ENCODE peak calls at places on chromosomes 5 and 9, in five cellular contexts. One of them, this sample, is unnamed.

GRCh38 chr5:40736103-40736875 is 19.5 kb downstream of the TTC33 start:
- DNase-seq in heart left ventricle: no peak
- DNase-seq in esophagus squamous epithelium: no peak
- DNase-seq in pancreas: no peak
- DNase-seq in astrocyte of the spinal cord: peak; percentile 72
- DNase-seq in this sample: peak; percentile 36

GRCh38 chr5:52947208-52947607 is 41.9 kb upstream of the ITGA2 start:
- DNase-seq in heart left ventricle: no peak
- DNase-seq in esophagus squamous epithelium: no peak
- DNase-seq in pancreas: no peak
- DNase-seq in astrocyte of the spinal cord: peak; percentile 52
- DNase-seq in this sample: no peak

GRCh38 chr5:38347040-38347763 is 88.8 kb downstream of the EGFLAM start:
- DNase-seq in heart left ventricle: no peak
- DNase-seq in esophagus squamous epithelium: no peak
- DNase-seq in pancreas: no peak
- DNase-seq in astrocyte of the spinal cord: no peak
- DNase-seq in this sample: no peak

GRCh38 chr5:155727512-155728145 is 599.3 kb upstream of the SGCD start:
- DNase-seq in heart left ventricle: peak; percentile 18
- DNase-seq in esophagus squamous epithelium: no peak
- DNase-seq in pancreas: peak; percentile 48
- DNase-seq in astrocyte of the spinal cord: no peak
- DNase-seq in this sample: no peak

GRCh38 chr9:14314929-14315753 is 1.2 kb upstream of the NFIB start:
- DNase-seq in heart left ventricle: peak; percentile 97
- DNase-seq in esophagus squamous epithelium: no peak
- DNase-seq in pancreas: peak; percentile 97
- DNase-seq in astrocyte of the spinal cord: peak; percentile 92
- DNase-seq in this sample: peak; percentile 49

GRCh38 chr5:77463905-77464304 is 28.2 kb downstream of the WDR41 start:
- DNase-seq in heart left ventricle: no peak
- DNase-seq in esophagus squamous epithelium: no peak
- DNase-seq in pancreas: no peak
- DNase-seq in astrocyte of the spinal cord: no peak
- DNase-seq in this sample: no peak

GRCh38 chr5:80754900-80755299 is 100.1 kb upstream of the DHFR start:
- DNase-seq in heart left ventricle: peak; percentile 22
- DNase-seq in esophagus squamous epithelium: no peak
- DNase-seq in pancreas: no peak
- DNase-seq in astrocyte of the spinal cord: peak; percentile 79
- DNase-seq in this sample: no peak

GRCh38 chr5:69136296-69136695 is 30.7 kb upstream of the CCNB1 start:
- DNase-seq in heart left ventricle: no peak
- DNase-seq in esophagus squamous epithelium: no peak
- DNase-seq in pancreas: no peak
- DNase-seq in astrocyte of the spinal cord: no peak
- DNase-seq in this sample: peak; percentile 74

GRCh38 chr5:61582421-61582820 is 250.4 kb downstream of the ZSWIM6 start:
- DNase-seq in heart left ventricle: no peak
- DNase-seq in esophagus squamous epithelium: no peak
- DNase-seq in pancreas: no peak
- DNase-seq in astrocyte of the spinal cord: no peak
- DNase-seq in this sample: no peak

GRCh38 chr5:151015974-151016587 is 4.3 kb upstream of the GPX3 start:
- DNase-seq in heart left ventricle: no peak
- DNase-seq in esophagus squamous epithelium: no peak
- DNase-seq in pancreas: no peak
- DNase-seq in astrocyte of the spinal cord: no peak
- DNase-seq in this sample: no peak

GRCh38 chr9:85118990-85119755 is 449.6 kb downstream of the NTRK2 start:
- DNase-seq in heart left ventricle: no peak
- DNase-seq in esophagus squamous epithelium: no peak
- DNase-seq in pancreas: no peak
- DNase-seq in astrocyte of the spinal cord: no peak
- DNase-seq in this sample: no peak

GRCh38 chr5:66113160-66113559 is 30.9 kb upstream of the SREK1 start:
- DNase-seq in heart left ventricle: no peak
- DNase-seq in esophagus squamous epithelium: no peak
- DNase-seq in pancreas: no peak
- DNase-seq in astrocyte of the spinal cord: peak; percentile 57
- DNase-seq in this sample: no peak

GRCh38 chr9:73565833-73566465 is 414.3 kb downstream of the ANXA1 start:
- DNase-seq in heart left ventricle: no peak
- DNase-seq in esophagus squamous epithelium: no peak
- DNase-seq in pancreas: no peak
- DNase-seq in astrocyte of the spinal cord: peak; percentile 64
- DNase-seq in this sample: no peak

GRCh38 chr5:140060816-140061215 is 17.7 kb upstream of the NRG2 start:
- DNase-seq in heart left ventricle: no peak
- DNase-seq in esophagus squamous epithelium: no peak
- DNase-seq in pancreas: no peak
- DNase-seq in astrocyte of the spinal cord: no peak
- DNase-seq in this sample: no peak

GRCh38 chr9:107584186-107584585 is 94.6 kb upstream of the KLF4 start:
- DNase-seq in heart left ventricle: no peak
- DNase-seq in esophagus squamous epithelium: no peak
- DNase-seq in pancreas: no peak
- DNase-seq in astrocyte of the spinal cord: no peak
- DNase-seq in this sample: no peak

GRCh38 chr9:108761530-108762347 is 94.0 kb downstream of the ACTL7B start:
- DNase-seq in heart left ventricle: peak; percentile 48
- DNase-seq in esophagus squamous epithelium: no peak
- DNase-seq in pancreas: no peak
- DNase-seq in astrocyte of the spinal cord: peak; percentile 50
- DNase-seq in this sample: peak; percentile 70

GRCh38 chr5:24691073-24691472 is 46.3 kb upstream of the CDH10 start:
- DNase-seq in heart left ventricle: no peak
- DNase-seq in esophagus squamous epithelium: no peak
- DNase-seq in pancreas: no peak
- DNase-seq in astrocyte of the spinal cord: no peak
- DNase-seq in this sample: no peak

GRCh38 chr5:89071101-89071940 is 188.3 kb upstream of the MEF2C start:
- DNase-seq in heart left ventricle: no peak
- DNase-seq in esophagus squamous epithelium: no peak
- DNase-seq in pancreas: no peak
- DNase-seq in astrocyte of the spinal cord: no peak
- DNase-seq in this sample: peak; percentile 9

GRCh38 chr5:98454904-98455303 is 318.6 kb upstream of the RGMB start:
- DNase-seq in heart left ventricle: no peak
- DNase-seq in esophagus squamous epithelium: no peak
- DNase-seq in pancreas: no peak
- DNase-seq in astrocyte of the spinal cord: peak; percentile 93
- DNase-seq in this sample: no peak

GRCh38 chr9:79651251-79651795 is 79.6 kb downstream of the TLE4 start:
- DNase-seq in heart left ventricle: no peak
- DNase-seq in esophagus squamous epithelium: no peak
- DNase-seq in pancreas: no peak
- DNase-seq in astrocyte of the spinal cord: peak; percentile 63
- DNase-seq in this sample: no peak

GRCh38 chr5:35761541-35761940 is 95.2 kb upstream of the IL7R start:
- DNase-seq in heart left ventricle: no peak
- DNase-seq in esophagus squamous epithelium: no peak
- DNase-seq in pancreas: no peak
- DNase-seq in astrocyte of the spinal cord: no peak
- DNase-seq in this sample: no peak

GRCh38 chr9:134028575-134029247 is 3.4 kb downstream of the BRD3OS start:
- DNase-seq in heart left ventricle: no peak
- DNase-seq in esophagus squamous epithelium: no peak
- DNase-seq in pancreas: peak; percentile 48
- DNase-seq in astrocyte of the spinal cord: no peak
- DNase-seq in this sample: no peak

GRCh38 chr9:136525841-136526499 is 19.9 kb downstream of the NOTCH1 start:
- DNase-seq in heart left ventricle: peak; percentile 50
- DNase-seq in esophagus squamous epithelium: no peak
- DNase-seq in pancreas: no peak
- DNase-seq in astrocyte of the spinal cord: peak; percentile 50
- DNase-seq in this sample: no peak

GRCh38 chr5:150129813-150130492 is 25.7 kb downstream of the PDGFRB start:
- DNase-seq in heart left ventricle: peak; percentile 74
- DNase-seq in esophagus squamous epithelium: no peak
- DNase-seq in pancreas: peak; percentile 85
- DNase-seq in astrocyte of the spinal cord: peak; percentile 63
- DNase-seq in this sample: peak; percentile 88

GRCh38 chr5:419970-420369 is 23.0 kb upstream of the EXOC3 start:
- DNase-seq in heart left ventricle: no peak
- DNase-seq in esophagus squamous epithelium: no peak
- DNase-seq in pancreas: no peak
- DNase-seq in astrocyte of the spinal cord: no peak
- DNase-seq in this sample: no peak

GRCh38 chr5:29460946-29461538 is 1732.4 kb upstream of the CDH6 start:
- DNase-seq in heart left ventricle: no peak
- DNase-seq in esophagus squamous epithelium: no peak
- DNase-seq in pancreas: no peak
- DNase-seq in astrocyte of the spinal cord: no peak
- DNase-seq in this sample: no peak

GRCh38 chr5:130801963-130802362 is 363.1 kb downstream of the HINT1 start:
- DNase-seq in heart left ventricle: no peak
- DNase-seq in esophagus squamous epithelium: no peak
- DNase-seq in pancreas: no peak
- DNase-seq in astrocyte of the spinal cord: no peak
- DNase-seq in this sample: no peak

GRCh38 chr5:165244407-165244806 is 1739.0 kb downstream of the MAT2B start:
- DNase-seq in heart left ventricle: no peak
- DNase-seq in esophagus squamous epithelium: no peak
- DNase-seq in pancreas: no peak
- DNase-seq in astrocyte of the spinal cord: no peak
- DNase-seq in this sample: no peak

GRCh38 chr9:76704601-76705204 is 59.5 kb upstream of the PCA3 start:
- DNase-seq in heart left ventricle: no peak
- DNase-seq in esophagus squamous epithelium: no peak
- DNase-seq in pancreas: no peak
- DNase-seq in astrocyte of the spinal cord: peak; percentile 89
- DNase-seq in this sample: no peak

GRCh38 chr5:5342784-5343183 is 79.7 kb upstream of the ICE1 start:
- DNase-seq in heart left ventricle: no peak
- DNase-seq in esophagus squamous epithelium: no peak
- DNase-seq in pancreas: no peak
- DNase-seq in astrocyte of the spinal cord: peak; percentile 68
- DNase-seq in this sample: no peak

GRCh38 chr5:5343581-5343980 is 78.9 kb upstream of the ICE1 start:
- DNase-seq in heart left ventricle: no peak
- DNase-seq in esophagus squamous epithelium: no peak
- DNase-seq in pancreas: no peak
- DNase-seq in astrocyte of the spinal cord: no peak
- DNase-seq in this sample: no peak

GRCh38 chr5:5344051-5344571 is 78.4 kb upstream of the ICE1 start:
- DNase-seq in heart left ventricle: peak; percentile 38
- DNase-seq in esophagus squamous epithelium: no peak
- DNase-seq in pancreas: no peak
- DNase-seq in astrocyte of the spinal cord: no peak
- DNase-seq in this sample: no peak

GRCh38 chr5:5340206-5340729 is 82.2 kb upstream of the ICE1 start:
- DNase-seq in heart left ventricle: peak; percentile 33
- DNase-seq in esophagus squamous epithelium: no peak
- DNase-seq in pancreas: no peak
- DNase-seq in astrocyte of the spinal cord: peak; percentile 96
- DNase-seq in this sample: no peak

DNA sequence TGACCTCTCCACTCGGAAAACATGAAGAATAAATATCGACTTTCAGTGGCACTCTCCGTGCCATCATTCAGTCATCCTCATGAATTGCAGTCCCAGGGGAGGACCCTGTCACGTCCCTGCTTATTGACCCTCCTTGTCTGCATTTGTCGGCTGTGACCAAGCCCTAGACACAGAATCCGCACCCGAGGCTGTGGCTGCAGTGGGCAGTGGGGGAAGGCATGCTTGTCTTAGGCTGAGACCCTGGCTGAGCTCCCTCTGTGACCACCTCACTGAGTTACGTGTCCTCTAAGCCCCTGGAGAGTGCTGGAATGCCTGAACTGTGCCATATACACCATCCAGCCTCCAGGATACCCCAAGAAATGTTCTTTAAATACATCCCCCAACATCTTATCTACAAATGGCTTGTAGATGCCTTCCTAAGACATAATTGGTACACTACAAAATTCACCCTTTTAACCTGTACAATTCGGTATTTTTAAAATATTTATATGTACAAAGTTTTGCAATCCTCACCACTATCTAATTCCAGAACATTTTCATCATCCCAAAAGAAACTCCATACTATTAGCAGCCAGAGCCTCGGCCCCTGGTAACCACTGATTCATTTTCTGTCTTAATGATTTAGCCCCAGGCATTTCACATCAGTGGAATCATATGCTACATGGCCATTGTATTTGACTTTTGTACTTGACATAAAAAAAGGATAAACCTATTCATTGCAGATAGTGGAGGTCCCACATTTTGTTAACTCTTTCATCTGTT is 80.8 kb upstream of the ICE1 start:
- DNase-seq in heart left ventricle: no peak
- DNase-seq in esophagus squamous epithelium: no peak
- DNase-seq in pancreas: no peak
- DNase-seq in astrocyte of the spinal cord: no peak
- DNase-seq in this sample: no peak
- TF ChIP-seq CTCF in heart left ventricle: no peak
- TF ChIP-seq CTCF in esophagus squamous epithelium: no peak
- TF ChIP-seq CTCF in pancreas: no peak
- TF ChIP-seq CTCF in astrocyte of the spinal cord: no peak
- TF ChIP-seq CTCF in this sample: no peak

GRCh38 chr9:692636-693459 is 148.6 kb upstream of the DMRT1 start:
- DNase-seq in heart left ventricle: no peak
- DNase-seq in esophagus squamous epithelium: no peak
- DNase-seq in pancreas: no peak
- DNase-seq in astrocyte of the spinal cord: no peak
- DNase-seq in this sample: no peak
- TF ChIP-seq CTCF in heart left ventricle: no peak
- TF ChIP-seq CTCF in esophagus squamous epithelium: no peak
- TF ChIP-seq CTCF in pancreas: no peak
- TF ChIP-seq CTCF in astrocyte of the spinal cord: no peak
- TF ChIP-seq CTCF in this sample: no peak

GRCh38 chr5:143648696-143649095 is 163.3 kb upstream of the HMHB1 start:
- DNase-seq in heart left ventricle: no peak
- DNase-seq in esophagus squamous epithelium: no peak
- DNase-seq in pancreas: no peak
- DNase-seq in astrocyte of the spinal cord: no peak
- DNase-seq in this sample: no peak
- TF ChIP-seq CTCF in heart left ventricle: no peak
- TF ChIP-seq CTCF in esophagus squamous epithelium: no peak
- TF ChIP-seq CTCF in pancreas: no peak
- TF ChIP-seq CTCF in astrocyte of the spinal cord: peak; percentile 12
- TF ChIP-seq CTCF in this sample: no peak

GRCh38 chr9:122350577-122351355 is 20.1 kb upstream of the PTGS1 start:
- DNase-seq in heart left ventricle: peak; percentile 80
- DNase-seq in esophagus squamous epithelium: no peak
- DNase-seq in pancreas: peak; percentile 90
- DNase-seq in astrocyte of the spinal cord: peak; percentile 67
- DNase-seq in this sample: peak; percentile 85

GRCh38 chr9:122355336-122355875 is 15.4 kb upstream of the PTGS1 start:
- DNase-seq in heart left ventricle: no peak
- DNase-seq in esophagus squamous epithelium: no peak
- DNase-seq in pancreas: no peak
- DNase-seq in astrocyte of the spinal cord: no peak
- DNase-seq in this sample: no peak

GRCh38 chr9:122360891-122361290 is 9.9 kb upstream of the PTGS1 start:
- DNase-seq in heart left ventricle: no peak
- DNase-seq in esophagus squamous epithelium: no peak
- DNase-seq in pancreas: no peak
- DNase-seq in astrocyte of the spinal cord: no peak
- DNase-seq in this sample: no peak

GRCh38 chr9:122354536-122355199 is 16.2 kb upstream of the PTGS1 start:
- DNase-seq in heart left ventricle: no peak
- DNase-seq in esophagus squamous epithelium: no peak
- DNase-seq in pancreas: no peak
- DNase-seq in astrocyte of the spinal cord: no peak
- DNase-seq in this sample: no peak

GRCh38 chr9:122356627-122357026 is 14.2 kb upstream of the PTGS1 start:
- DNase-seq in heart left ventricle: no peak
- DNase-seq in esophagus squamous epithelium: no peak
- DNase-seq in pancreas: no peak
- DNase-seq in astrocyte of the spinal cord: no peak
- DNase-seq in this sample: no peak
- TF ChIP-seq CTCF in heart left ventricle: no peak
- TF ChIP-seq CTCF in esophagus squamous epithelium: no peak
- TF ChIP-seq CTCF in pancreas: no peak
- TF ChIP-seq CTCF in astrocyte of the spinal cord: peak; percentile 49
- TF ChIP-seq CTCF in this sample: no peak